ENCODE peak calls at places on chromosome 22, in eight cellular contexts. L, C, J, P, U, X, F and A are unnamed samples.

GRCh38 chr22:35140879-35141745 is 75.2 kb downstream of the ISX start:
- DNase-seq in L (peak), C (no peak), J (no peak), P (no peak), U (no peak), X (no peak), F (no peak), A (no peak)

GRCh38 chr22:47175151-47175760 is 412.8 kb downstream of the TBC1D22A start:
- DNase-seq in L (no peak), C (no peak), J (peak), P (no peak), U (no peak), X (no peak), F (no peak), A (peak)

GRCh38 chr22:37999640-38000272 is 15.4 kb upstream of the SOX10 start:
- DNase-seq in L (no peak), C (no peak), J (peak), P (no peak), U (peak), X (no peak), F (no peak), A (peak)

GRCh38 chr22:32334640-32335365 is 22.9 kb upstream of the RFPL3 start:
- DNase-seq in L (peak), C (no peak), J (no peak), P (no peak), U (no peak), X (no peak), F (no peak), A (no peak)

GRCh38 chr22:47851586-47851985 is 1089.1 kb downstream of the TBC1D22A start:
- DNase-seq in L (no peak), C (no peak), J (no peak), P (no peak), U (no peak), X (no peak), F (no peak), A (no peak)

GRCh38 chr22:48644997-48645396 is 1182.7 kb downstream of the BRD1 start:
- DNase-seq in L (no peak), C (no peak), J (no peak), P (no peak), U (no peak), X (no peak), F (no peak), A (no peak)

GRCh38 chr22:36294801-36295200 is 41.9 kb downstream of the APOL1 start:
- DNase-seq in L (no peak), C (no peak), J (no peak), P (no peak), U (no peak), X (no peak), F (no peak), A (no peak)

GRCh38 chr22:21044931-21045584 is 688 bp upstream of the LRRC74B start:
- DNase-seq in L (no peak), C (no peak), J (peak), P (no peak), U (peak), X (peak), F (peak), A (peak)

GRCh38 chr22:43421914-43422615 is 10.3 kb downstream of the MPPED1 start:
- DNase-seq in L (no peak), C (no peak), J (no peak), P (no peak), U (no peak), X (no peak), F (no peak), A (no peak)

GRCh38 chr22:19930537-19931486 is 10.8 kb upstream of the COMT start:
- DNase-seq in L (no peak), C (no peak), J (no peak), P (no peak), U (no peak), X (no peak), F (no peak), A (no peak)

GRCh38 chr22:27223317-27224177 is 566.2 kb downstream of the MIAT start:
- DNase-seq in L (no peak), C (no peak), J (peak), P (no peak), U (peak), X (peak), F (peak), A (peak)

GRCh38 chr22:46087816-46088277 is 62.5 kb upstream of the PPARA start:
- DNase-seq in L (no peak), C (no peak), J (peak), P (peak), U (peak), X (peak), F (peak), A (peak)

GRCh38 chr22:17777005-17777716 is 2.9 kb upstream of the BID start:
- DNase-seq in L (peak), C (peak), J (no peak), P (no peak), U (no peak), X (no peak), F (no peak), A (no peak)

GRCh38 chr22:41380993-41381328 is 781 bp upstream of the TEF start:
- DNase-seq in L (no peak), C (no peak), J (peak), P (no peak), U (peak), X (peak), F (peak), A (peak)

GRCh38 chr22:30636226-30637077 is 871 bp downstream of the SLC35E4 start:
- DNase-seq in L (peak), C (peak), J (no peak), P (peak), U (peak), X (peak), F (no peak), A (peak)

GRCh38 chr22:36852056-36852973 is 8.5 kb upstream of the NCF4 start:
- DNase-seq in L (no peak), C (no peak), J (no peak), P (no peak), U (no peak), X (no peak), F (no peak), A (no peak)

GRCh38 chr22:50269573-50270301 is 443 bp downstream of the MAPK11 start:
- DNase-seq in L (peak), C (peak), J (peak), P (no peak), U (peak), X (peak), F (no peak), A (peak)

GRCh38 chr22:45242778-45243191 is 2.1 kb upstream of the KIAA0930 start:
- DNase-seq in L (no peak), C (no peak), J (peak), P (peak), U (no peak), X (no peak), F (no peak), A (no peak)

GRCh38 chr22:17145021-17145680 is 13.9 kb downstream of the HDHD5 start:
- DNase-seq in L (no peak), C (no peak), J (no peak), P (no peak), U (no peak), X (no peak), F (no peak), A (no peak)

GRCh38 chr22:38028344-38029130 is 28.7 kb upstream of the PICK1 start:
- DNase-seq in L (no peak), C (no peak), J (no peak), P (no peak), U (no peak), X (no peak), F (no peak), A (no peak)

GRCh38 chr22:40044870-40045834 is 50.4 kb downstream of the FAM83F start:
- DNase-seq in L (peak), C (peak), J (peak), P (peak), U (peak), X (peak), F (no peak), A (no peak)

GRCh38 chr22:24417901-24418641 is 9.3 kb upstream of the ADORA2A start:
- DNase-seq in L (no peak), C (no peak), J (peak), P (peak), U (no peak), X (no peak), F (no peak), A (peak)

GRCh38 chr22:30922151-30922611 is 46.4 kb downstream of the MORC2 start:
- DNase-seq in L (peak), C (peak), J (peak), P (no peak), U (peak), X (peak), F (no peak), A (peak)

GRCh38 chr22:19847345-19847632 is 7.4 kb downstream of the GNB1L start:
- DNase-seq in L (no peak), C (no peak), J (no peak), P (no peak), U (no peak), X (no peak), F (no peak), A (no peak)

GRCh38 chr22:50306753-50307749 is at the start of gene PLXNB2:
- DNase-seq in L (peak), C (peak), J (peak), P (peak), U (peak), X (peak), F (no peak), A (peak)